ENCODE peak calls at places on chromosomes 13 and 19, in nine cellular contexts. O is MM.1S, C is lower lobe of right lung, Z is endodermal cell, Q is tibial artery, W is gastrocnemius medialis, N is left ventricle myocardium inferior, S is fibroblast of lung, B is right lobe of liver. G is an unnamed sample.

GRCh38 chr13:76330756-76331155 is 555.4 kb downstream of the KCTD12 start:
- DNase-seq in O (no peak), C (no peak), Z (no peak), Q (no peak), W (no peak), N (no peak), S (no peak), B (no peak), G (no peak)

GRCh38 chr13:32045537-32045936 is 14.0 kb downstream of the FRY start:
- DNase-seq in O (no peak), C (no peak), Z (no peak), Q (no peak), W (no peak), N (no peak), S (peak), B (no peak), G (no peak)

GRCh38 chr13:97757807-97758206 is 195.7 kb upstream of the IPO5 start:
- DNase-seq in O (no peak), C (no peak), Z (no peak), Q (peak), W (no peak), N (peak), S (peak), B (no peak), G (peak)

GRCh38 chr19:8343483-8343844 is 402 bp upstream of the KANK3 start:
- DNase-seq in O (no peak), C (no peak), Z (no peak), Q (no peak), W (no peak), N (no peak), S (no peak), B (no peak), G (no peak)

GRCh38 chr13:33537691-33538090 is 252.1 kb upstream of the STARD13 start:
- DNase-seq in O (no peak), C (no peak), Z (no peak), Q (no peak), W (no peak), N (no peak), S (no peak), B (no peak), G (no peak)

GRCh38 chr13:101452519-101453485 is at the start of gene ITGBL1:
- DNase-seq in O (peak), C (no peak), Z (peak), Q (peak), W (no peak), N (peak), S (peak), B (no peak), G (no peak)

GRCh38 chr13:52695856-52696255 is 43.2 kb downstream of the SUGT1 start:
- DNase-seq in O (no peak), C (no peak), Z (no peak), Q (no peak), W (no peak), N (no peak), S (peak), B (no peak), G (no peak)

GRCh38 chr19:18849838-18850400 is 18.2 kb downstream of the UPF1 start:
- DNase-seq in O (no peak), C (no peak), Z (no peak), Q (no peak), W (no peak), N (no peak), S (no peak), B (no peak), G (no peak)

GRCh38 chr13:98910501-98910951 is 67.3 kb downstream of the DOCK9 start:
- DNase-seq in O (no peak), C (no peak), Z (peak), Q (no peak), W (no peak), N (no peak), S (peak), B (no peak), G (no peak)

GRCh38 chr19:55494172-55494761 is 6.0 kb downstream of the SSC5D start:
- DNase-seq in O (no peak), C (peak), Z (no peak), Q (no peak), W (no peak), N (peak), S (peak), B (no peak), G (peak)

GRCh38 chr13:91400094-91400462 is 1.7 kb downstream of the GPC5 start:
- DNase-seq in O (no peak), C (no peak), Z (no peak), Q (no peak), W (no peak), N (no peak), S (no peak), B (no peak), G (no peak)

GRCh38 chr19:1259206-1259872 is 9.8 kb upstream of the CIRBP start:
- DNase-seq in O (peak), C (peak), Z (peak), Q (peak), W (no peak), N (peak), S (peak), B (peak), G (no peak)

GRCh38 chr13:111289251-111289650 is 31.2 kb upstream of the TEX29 start:
- DNase-seq in O (no peak), C (no peak), Z (no peak), Q (no peak), W (no peak), N (no peak), S (no peak), B (no peak), G (no peak)

GRCh38 chr13:33775339-33776108 is 42.4 kb upstream of the RFC3 start:
- DNase-seq in O (no peak), C (no peak), Z (no peak), Q (no peak), W (no peak), N (no peak), S (no peak), B (no peak), G (no peak)

GRCh38 chr13:32824671-32825070 is 191.6 kb upstream of the KL start:
- DNase-seq in O (no peak), C (no peak), Z (peak), Q (no peak), W (no peak), N (no peak), S (peak), B (no peak), G (no peak)

GRCh38 chr13:111664696-111665095 is 344.3 kb downstream of the TEX29 start:
- DNase-seq in O (no peak), C (no peak), Z (peak), Q (no peak), W (no peak), N (no peak), S (no peak), B (no peak), G (peak)

GRCh38 chr13:71625694-71626093 is 241.3 kb downstream of the DACH1 start:
- DNase-seq in O (no peak), C (no peak), Z (no peak), Q (no peak), W (no peak), N (no peak), S (peak), B (no peak), G (no peak)

GRCh38 chr19:44905437-44906160 is at the start of gene APOE:
- DNase-seq in O (no peak), C (no peak), Z (peak), Q (no peak), W (no peak), N (no peak), S (peak), B (peak), G (no peak)

GRCh38 chr13:103029798-103030197 is 36.4 kb downstream of the SLC10A2 start:
- DNase-seq in O (no peak), C (no peak), Z (no peak), Q (no peak), W (no peak), N (no peak), S (no peak), B (no peak), G (no peak)

DNA sequence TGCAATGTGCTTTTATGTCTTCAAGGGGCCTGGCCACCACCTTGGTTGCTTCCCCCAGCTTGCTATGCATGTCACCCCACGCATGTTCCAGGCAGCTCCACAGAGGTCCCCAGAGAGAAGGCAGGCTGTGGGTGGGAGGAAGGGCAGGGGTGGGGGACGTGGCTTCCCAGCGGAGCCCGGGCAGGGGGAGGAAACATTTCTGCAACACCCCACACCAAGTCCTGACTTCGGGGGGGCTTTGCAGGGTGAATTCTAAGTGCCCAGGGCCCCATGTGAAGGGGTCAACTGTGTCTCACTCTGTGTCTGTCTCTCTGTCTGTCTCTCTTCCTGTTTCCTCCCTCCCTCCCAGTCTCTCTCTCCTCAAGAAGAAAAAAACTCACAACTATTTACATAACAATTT is 39.6 kb downstream of the LTBP4 start:
- DNase-seq in O (no peak), C (no peak), Z (no peak), Q (peak), W (no peak), N (peak), S (no peak), B (no peak), G (no peak)
- H3K27ac ChIP-seq in O (no peak), C (peak), Z (no peak), Q (peak), W (no peak), N (peak), S (no peak), B (no peak), G (peak)

GRCh38 chr19:9789066-9789465 is 20.5 kb upstream of the ZNF846 start:
- DNase-seq in O (no peak), C (no peak), Z (peak), Q (no peak), W (no peak), N (no peak), S (no peak), B (no peak), G (no peak)
- H3K4me3 ChIP-seq in O (no peak), C (no peak), Z (no peak), Q (no peak), W (no peak), N (no peak), S (no peak), B (no peak), G (no peak)

GRCh38 chr13:51223284-51224270 is 1.4 kb downstream of the FAM124A start:
- DNase-seq in O (no peak), C (no peak), Z (peak), Q (no peak), W (no peak), N (no peak), S (no peak), B (no peak), G (no peak)
- H3K27ac ChIP-seq in O (no peak), C (no peak), Z (no peak), Q (no peak), W (no peak), N (peak), S (no peak), B (no peak), G (peak)

GRCh38 chr19:11989112-11989456 is 24.2 kb downstream of the ZNF763 start:
- DNase-seq in O (no peak), C (no peak), Z (no peak), Q (no peak), W (no peak), N (no peak), S (no peak), B (no peak), G (no peak)
- H3K4me3 ChIP-seq in O (peak), C (peak), Z (peak), Q (peak), W (peak), N (peak), S (peak), B (peak), G (peak)

DNA sequence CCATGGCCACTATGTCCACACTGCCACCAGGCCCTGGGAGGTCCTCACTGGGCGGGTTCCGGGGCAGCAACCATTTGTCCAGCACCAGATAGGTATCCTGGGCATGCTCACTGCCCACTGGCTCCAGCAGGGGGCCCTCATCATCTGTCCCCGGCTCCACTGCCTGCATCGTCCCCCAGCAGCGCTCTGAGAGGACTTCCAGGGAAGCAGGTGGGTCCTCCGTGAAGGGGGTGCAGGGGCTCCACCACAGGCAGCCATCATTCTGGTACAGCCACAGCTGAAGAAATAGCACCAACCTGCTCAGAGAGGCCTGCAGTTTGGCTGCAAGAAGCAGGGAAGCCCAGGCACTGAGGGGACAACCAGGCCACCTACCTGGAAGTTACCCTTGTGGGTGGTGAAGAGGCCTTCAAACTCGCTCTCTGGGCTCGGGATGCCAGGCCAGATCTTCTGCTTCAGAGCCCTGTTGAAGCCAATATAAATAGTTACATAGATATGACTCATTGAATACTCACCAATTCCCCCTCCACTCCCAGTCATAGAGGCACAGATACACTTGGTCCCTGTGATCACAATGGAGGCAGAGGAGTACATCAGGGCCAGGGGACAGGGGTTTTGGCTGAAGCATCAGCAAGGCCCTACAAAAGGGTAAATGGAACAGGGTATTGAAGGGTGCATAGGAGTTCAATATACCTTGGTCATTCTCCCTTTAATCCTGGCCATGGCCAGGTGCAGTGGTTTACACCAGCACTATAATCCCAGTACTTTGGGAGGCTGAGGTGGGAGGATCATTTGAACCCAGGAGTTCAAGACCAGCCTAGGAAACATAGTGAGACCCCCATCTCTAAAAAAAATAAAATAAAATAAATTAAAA is 4.1 kb downstream of the SWSAP1 start:
- DNase-seq in O (no peak), C (peak), Z (peak), Q (peak), W (no peak), N (peak), S (peak), B (peak), G (no peak)
- H3K27ac ChIP-seq in O (no peak), C (no peak), Z (no peak), Q (peak), W (no peak), N (no peak), S (peak), B (peak), G (peak)

GRCh38 chr19:10895363-10895762 is 24.0 kb downstream of the CARM1 start:
- DNase-seq in O (no peak), C (no peak), Z (peak), Q (no peak), W (no peak), N (no peak), S (no peak), B (no peak), G (no peak)

GRCh38 chr19:10899171-10899653 is 27.9 kb downstream of the CARM1 start:
- DNase-seq in O (no peak), C (peak), Z (no peak), Q (no peak), W (peak), N (peak), S (no peak), B (peak), G (no peak)

GRCh38 chr19:10896851-10897526 is 25.6 kb downstream of the CARM1 start:
- DNase-seq in O (no peak), C (no peak), Z (peak), Q (no peak), W (peak), N (no peak), S (no peak), B (no peak), G (no peak)

GRCh38 chr19:10895920-10896319 is 24.6 kb downstream of the CARM1 start:
- DNase-seq in O (no peak), C (no peak), Z (peak), Q (no peak), W (no peak), N (no peak), S (no peak), B (no peak), G (no peak)

DNA sequence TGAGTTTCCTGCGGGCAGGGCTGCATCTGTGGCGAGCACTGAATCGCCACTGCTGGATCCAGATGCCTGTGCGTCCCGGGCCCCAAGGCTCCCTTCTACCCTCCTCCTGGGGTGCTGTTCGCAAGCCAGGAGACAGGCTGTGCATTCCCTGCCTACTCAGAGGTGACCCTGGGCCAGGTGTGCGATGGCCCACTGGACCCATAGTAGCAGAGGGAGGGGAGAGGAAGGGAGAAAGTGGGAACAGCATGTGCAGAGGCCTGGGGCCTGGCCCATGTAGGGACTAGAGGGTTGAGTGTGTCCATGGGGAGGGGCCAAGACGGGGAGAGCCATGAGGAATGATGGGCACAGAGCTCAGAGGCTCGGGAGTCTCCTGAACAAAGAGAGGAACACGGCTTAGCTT is 27.3 kb downstream of the CARM1 start:
- DNase-seq in O (no peak), C (no peak), Z (no peak), Q (no peak), W (no peak), N (no peak), S (no peak), B (no peak), G (no peak)
- H3K4me3 ChIP-seq in O (no peak), C (no peak), Z (no peak), Q (no peak), W (no peak), N (no peak), S (no peak), B (no peak), G (no peak)